ENCODE peak calls at places on chromosomes 16 and 17, in eight cellular contexts. Z is occipital lobe; G is testis; F is activated CD8-positive, alpha-beta memory T cell treated with anti-CD3 and anti-CD28 coated beads for 1 hour; J is HTR-8/SVneo; Y is effector CD4-positive, alpha-beta T cell; C is stimulated activated CD8-positive, alpha-beta memory T cell treated with anti-CD3 and anti-CD28 coated beads, Interleukin-2, amount 100 ng/mL, for 48 hours; R is KBM-7. W is an unnamed sample.

GRCh38 chr17:47888293-47888692 is 7.7 kb upstream of the SP2 start:
- DNase-seq in Z (no peak), R (no peak), J (no peak), G (no peak), Y (no peak), C (no peak), F (no peak), W (no peak)

GRCh38 chr17:45277992-45278391 is 16.1 kb upstream of the SPATA32 start:
- DNase-seq in G (peak; percentile 27), J (no peak), C (no peak), Y (no peak), R (no peak), Z (no peak), F (no peak), W (no peak)

GRCh38 chr17:2122641-2123302 is 67.9 kb downstream of the HIC1 start:
- DNase-seq in C (no peak), R (peak; percentile 72), Y (no peak), Z (peak; percentile 25), G (peak; percentile 68), J (no peak), F (no peak), W (peak; percentile 32)

GRCh38 chr17:77963441-77963840 is 4.9 kb downstream of the TNRC6C start:
- DNase-seq in Z (peak; percentile 18), R (peak; percentile 80), Y (peak; percentile 29), C (no peak), F (peak; percentile 29), J (peak; percentile 30), G (peak; percentile 89), W (no peak)

GRCh38 chr17:16910341-16910740 is 61.6 kb downstream of the TNFRSF13B start:
- DNase-seq in C (no peak), Z (no peak), F (no peak), Y (no peak), R (no peak), G (peak; percentile 2), J (no peak), W (no peak)

GRCh38 chr16:48300391-48300856 is 53.1 kb upstream of the ABCC11 start:
- DNase-seq in G (no peak), Y (no peak), F (no peak), Z (no peak), C (no peak), J (no peak), R (no peak), W (no peak)

GRCh38 chr17:7992924-7993323 is 9.5 kb upstream of the GUCY2D start:
- DNase-seq in Z (no peak), J (no peak), F (no peak), Y (no peak), R (peak; percentile 56), G (no peak), C (no peak), W (no peak)

GRCh38 chr16:57341441-57342303 is 16.9 kb upstream of the CCL22 start:
- DNase-seq in R (peak; percentile 34), F (no peak), C (no peak), Z (no peak), Y (no peak), J (no peak), G (no peak), W (no peak)

GRCh38 chr17:66952031-66952524 is 12.4 kb upstream of the CACNG4 start:
- DNase-seq in Z (no peak), G (no peak), J (peak; percentile 96), Y (no peak), C (no peak), R (no peak), F (no peak), W (no peak)

GRCh38 chr16:79838860-79839259 is 238.3 kb upstream of the MAF start:
- DNase-seq in Y (no peak), R (no peak), J (no peak), C (no peak), F (no peak), G (no peak), Z (no peak), W (no peak)

GRCh38 chr17:17855334-17855725 is 18.5 kb upstream of the SREBF1 start:
- DNase-seq in R (no peak), Z (no peak), G (no peak), Y (no peak), C (no peak), F (no peak), J (no peak), W (no peak)

GRCh38 chr17:31494259-31495048 is 103.0 kb downstream of the RAB11FIP4 start:
- DNase-seq in Y (peak; percentile 56), C (no peak), G (no peak), Z (no peak), F (peak; percentile 37), R (peak; percentile 64), J (no peak), W (peak; percentile 46)

GRCh38 chr16:89472711-89473075 is 17.7 kb downstream of the ANKRD11 start:
- DNase-seq in Y (no peak), R (no peak), G (no peak), F (no peak), Z (no peak), J (no peak), C (no peak), W (no peak)

GRCh38 chr16:75236232-75236631 is 15.2 kb downstream of the BCAR1 start:
- DNase-seq in R (no peak), F (no peak), C (no peak), Y (no peak), J (no peak), G (no peak), Z (no peak), W (no peak)

GRCh38 chr16:52470601-52471000 is 76.3 kb downstream of the TOX3 start:
- DNase-seq in Z (no peak), Y (no peak), G (no peak), C (no peak), F (no peak), R (no peak), J (no peak), W (no peak)

GRCh38 chr17:57553525-57553924 is 191.6 kb downstream of the CCDC182 start:
- DNase-seq in G (no peak), F (no peak), Y (no peak), Z (no peak), R (no peak), J (no peak), C (no peak), W (no peak)

GRCh38 chr17:37299257-37299985 is 76.4 kb upstream of the C17orf78 start:
- DNase-seq in F (no peak), G (peak; percentile 43), Y (no peak), Z (no peak), C (no peak), J (no peak), R (no peak), W (no peak)

GRCh38 chr16:2770057-2770780 is 6.9 kb downstream of the ELOB start:
- DNase-seq in J (no peak), R (no peak), C (no peak), F (no peak), G (peak; percentile 55), Z (no peak), Y (no peak), W (no peak)

GRCh38 chr16:68417711-68418301 is 30.5 kb downstream of the SMPD3 start:
- DNase-seq in Z (no peak), G (no peak), R (peak; percentile 62), Y (peak; percentile 59), J (no peak), F (peak; percentile 11), C (peak; percentile 43), W (peak; percentile 53)

GRCh38 chr16:28943281-28943680 is 7.5 kb upstream of the NFATC2IP start:
- DNase-seq in Z (no peak), J (no peak), G (no peak), C (no peak), Y (no peak), F (no peak), R (no peak), W (no peak)

GRCh38 chr17:79814966-79815835 is 18.3 kb upstream of the CBX8 start:
- DNase-seq in G (no peak), Z (no peak), C (no peak), Y (no peak), F (no peak), J (no peak), R (no peak), W (no peak)

GRCh38 chr16:86577314-86577971 is 906 bp upstream of the FOXL1 start:
- DNase-seq in R (no peak), J (no peak), C (no peak), Z (no peak), G (no peak), F (no peak), Y (no peak), W (no peak)

GRCh38 chr16:75002474-75002873 is 3.6 kb downstream of the ZNRF1 start:
- DNase-seq in Y (no peak), G (no peak), C (no peak), F (no peak), J (peak; percentile 42), Z (no peak), R (peak; percentile 69), W (no peak)

GRCh38 chr17:47852113-47852949 is 1.4 kb upstream of the SP6 start:
- DNase-seq in Y (no peak), J (no peak), R (no peak), Z (no peak), C (no peak), G (no peak), F (no peak), W (no peak)

GRCh38 chr17:6163632-6164319 is 93.6 kb downstream of the WSCD1 start:
- DNase-seq in F (no peak), G (no peak), R (no peak), J (no peak), Y (no peak), C (no peak), Z (no peak), W (no peak)

GRCh38 chr16:82832861-82833260 is 206.1 kb downstream of the CDH13 start:
- DNase-seq in Z (no peak), Y (no peak), J (peak; percentile 5), R (no peak), C (no peak), F (no peak), G (no peak), W (no peak)

GRCh38 chr17:31390748-31391495 is 553 bp upstream of the RAB11FIP4 start:
- DNase-seq in C (no peak), F (no peak), J (no peak), R (no peak), Y (no peak), G (peak; percentile 14), Z (no peak), W (no peak)

GRCh38 chr17:66673668-66674276 is 161.1 kb upstream of the CACNG5 start:
- DNase-seq in Y (peak; percentile 30), G (peak; percentile 64), C (no peak), J (peak; percentile 80), F (no peak), Z (peak; percentile 57), R (peak; percentile 19), W (no peak)

GRCh38 chr17:76250141-76250540 is 9.8 kb upstream of the RNF157 start:
- DNase-seq in G (no peak), Y (no peak), R (no peak), J (no peak), C (no peak), F (no peak), Z (no peak), W (no peak)

GRCh38 chr17:14084955-14085354 is 15.7 kb downstream of the COX10 start:
- DNase-seq in C (no peak), J (no peak), F (no peak), Z (no peak), Y (no peak), R (no peak), G (no peak), W (no peak)

GRCh38 chr16:81646561-81646960 is 132.5 kb upstream of the PLCG2 start:
- DNase-seq in Z (no peak), F (no peak), J (no peak), C (no peak), R (no peak), Y (no peak), G (no peak), W (no peak)

GRCh38 chr17:79536212-79536840 is 74.5 kb downstream of the RBFOX3 start:
- DNase-seq in Z (no peak), Y (no peak), F (no peak), G (no peak), C (no peak), R (no peak), J (no peak), W (no peak)